ENCODE peak calls at places on chromosomes 6 and 20, in five cellular contexts. One of them, this sample, is unnamed.
A peak's percentile ranks its signal among the peaks of the same experiment; 100 is the strongest.

GRCh38 chr20:43940518-43941225 is 26.0 kb downstream of the TOX2 start:
- DNase-seq in HFF-Myc: no peak
- DNase-seq in kidney: no peak
- DNase-seq in AG04449: no peak
- DNase-seq in A549: no peak
- DNase-seq in this sample: no peak

GRCh38 chr20:3209023-3209945 is at the start of gene ITPA:
- DNase-seq in HFF-Myc: no peak
- DNase-seq in kidney: peak; percentile 84
- DNase-seq in AG04449: no peak
- DNase-seq in A549: peak; percentile 58
- DNase-seq in this sample: no peak

GRCh38 chr20:50837532-50838321 is 42.9 kb downstream of the BCAS4 start:
- DNase-seq in HFF-Myc: peak; percentile 98
- DNase-seq in kidney: no peak
- DNase-seq in AG04449: peak; percentile 83
- DNase-seq in A549: no peak
- DNase-seq in this sample: peak; percentile 98

GRCh38 chr20:59670786-59671492 is 66.6 kb downstream of the PHACTR3 start:
- DNase-seq in HFF-Myc: no peak
- DNase-seq in kidney: no peak
- DNase-seq in AG04449: no peak
- DNase-seq in A549: no peak
- DNase-seq in this sample: no peak

GRCh38 chr6:100806280-100806679 is 74.8 kb downstream of the ASCC3 start:
- DNase-seq in HFF-Myc: no peak
- DNase-seq in kidney: no peak
- DNase-seq in AG04449: no peak
- DNase-seq in A549: no peak
- DNase-seq in this sample: no peak

GRCh38 chr20:61044499-61044898 is 207.6 kb upstream of the CDH4 start:
- DNase-seq in HFF-Myc: no peak
- DNase-seq in kidney: no peak
- DNase-seq in AG04449: no peak
- DNase-seq in A549: peak; percentile 38
- DNase-seq in this sample: no peak

GRCh38 chr6:130202782-130203181 is 20.0 kb downstream of the SAMD3 start:
- DNase-seq in HFF-Myc: no peak
- DNase-seq in kidney: no peak
- DNase-seq in AG04449: no peak
- DNase-seq in A549: no peak
- DNase-seq in this sample: no peak

GRCh38 chr6:125867483-125867935 is 76.7 kb downstream of the NCOA7 start:
- DNase-seq in HFF-Myc: peak; percentile 24
- DNase-seq in kidney: peak; percentile 87
- DNase-seq in AG04449: peak; percentile 41
- DNase-seq in A549: peak; percentile 37
- DNase-seq in this sample: peak; percentile 69

GRCh38 chr6:53979468-53980067 is 131.7 kb upstream of the MLIP start:
- DNase-seq in HFF-Myc: no peak
- DNase-seq in kidney: no peak
- DNase-seq in AG04449: no peak
- DNase-seq in A549: peak; percentile 44
- DNase-seq in this sample: no peak

GRCh38 chr20:31923388-31924271 is 28.2 kb downstream of the PDRG1 start:
- DNase-seq in HFF-Myc: no peak
- DNase-seq in kidney: peak; percentile 67
- DNase-seq in AG04449: no peak
- DNase-seq in A549: no peak
- DNase-seq in this sample: no peak

GRCh38 chr6:89411019-89411268 is 1.1 kb downstream of the RRAGD start:
- DNase-seq in HFF-Myc: no peak
- DNase-seq in kidney: no peak
- DNase-seq in AG04449: no peak
- DNase-seq in A549: no peak
- DNase-seq in this sample: no peak

GRCh38 chr6:150079604-150080003 is 10.7 kb upstream of the ULBP3 start:
- DNase-seq in HFF-Myc: no peak
- DNase-seq in kidney: no peak
- DNase-seq in AG04449: no peak
- DNase-seq in A549: no peak
- DNase-seq in this sample: no peak
- TF ChIP-seq CTCF in HFF-Myc: no peak
- TF ChIP-seq CTCF in kidney: no peak
- TF ChIP-seq CTCF in AG04449: no peak
- TF ChIP-seq CTCF in A549: no peak
- TF ChIP-seq CTCF in this sample: no peak

DNA sequence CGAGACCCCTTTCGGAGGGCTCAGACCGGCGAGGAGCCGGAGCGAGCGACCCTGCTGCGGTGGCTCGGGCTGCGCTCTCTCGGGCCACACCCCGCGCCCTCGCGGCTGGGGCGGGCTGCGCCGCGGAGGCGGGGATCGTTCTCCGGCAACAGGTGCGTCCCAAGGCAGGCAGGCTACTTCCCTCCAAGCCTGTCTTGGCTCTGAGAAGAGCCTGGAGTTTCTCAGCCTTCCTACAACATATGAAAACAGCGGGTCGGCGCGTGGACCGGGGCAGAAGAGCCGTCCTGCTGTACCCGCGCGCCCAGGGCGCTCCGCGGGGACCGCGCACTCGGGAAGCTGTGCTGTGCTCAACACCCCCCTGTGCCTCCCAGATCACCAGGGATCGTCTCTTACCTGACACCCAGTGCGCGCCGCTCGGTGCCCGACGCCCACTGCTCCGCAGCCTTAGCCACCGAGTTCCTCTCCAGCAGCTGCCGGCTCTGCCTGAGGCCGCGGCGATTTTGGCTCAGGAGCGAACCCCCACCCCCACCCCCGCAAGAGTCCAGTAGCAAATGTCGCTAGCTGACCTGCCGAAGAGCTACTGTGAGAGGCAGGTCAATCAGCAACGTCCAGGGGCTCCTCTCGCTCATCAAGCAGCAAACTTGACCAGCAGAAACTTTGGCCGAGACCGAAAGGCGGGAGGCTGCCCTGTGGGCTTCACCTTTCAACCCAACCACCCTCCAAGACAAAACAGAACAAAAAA is 3.7 kb upstream of the OLIG3 start:
- DNase-seq in HFF-Myc: no peak
- DNase-seq in kidney: no peak
- DNase-seq in AG04449: no peak
- DNase-seq in A549: no peak
- DNase-seq in this sample: peak; percentile 15
- H3K4me3 ChIP-seq in HFF-Myc: no peak overlapping the region
- H3K4me3 ChIP-seq in kidney: peak overlapping the region; percentile 23
- H3K4me3 ChIP-seq in AG04449: no peak overlapping the region
- H3K4me3 ChIP-seq in A549: peak overlapping the region; percentile 27
- H3K4me3 ChIP-seq in this sample: no peak overlapping the region

DNA sequence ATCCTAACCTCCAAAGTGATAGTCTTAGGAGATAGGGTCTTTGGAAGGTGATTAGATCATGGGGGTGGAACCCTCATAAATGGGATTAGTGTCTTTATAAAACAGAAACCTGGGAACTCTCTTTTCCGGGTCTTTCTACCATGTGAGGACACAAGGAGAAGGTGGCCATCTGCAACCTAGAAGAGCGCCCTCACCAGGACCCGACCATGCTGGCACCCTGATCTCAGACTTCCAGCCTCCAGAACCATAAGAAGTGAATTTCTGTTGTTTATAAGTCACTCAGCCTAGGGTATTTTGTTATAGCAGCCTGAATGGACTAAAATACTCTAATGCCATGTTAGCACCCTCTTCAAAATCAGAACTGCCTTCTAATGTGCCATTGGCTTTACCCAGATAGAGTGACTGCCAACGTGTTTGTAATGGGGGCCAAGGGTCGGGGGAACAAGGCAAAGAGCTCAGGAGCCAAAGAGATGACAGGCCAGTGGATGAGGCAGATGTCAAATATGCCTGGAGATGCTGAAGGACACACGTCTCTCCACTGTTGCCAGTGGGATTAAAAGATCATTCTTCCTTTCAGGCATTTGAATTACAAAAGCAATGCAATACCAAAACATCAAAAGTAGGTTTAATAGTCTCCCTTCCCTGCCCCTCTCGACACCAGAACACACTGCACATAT is 21.0 kb downstream of the TUBB2B start:
- DNase-seq in HFF-Myc: no peak
- DNase-seq in kidney: no peak
- DNase-seq in AG04449: no peak
- DNase-seq in A549: no peak
- DNase-seq in this sample: no peak
- TF ChIP-seq CTCF in HFF-Myc: no peak
- TF ChIP-seq CTCF in kidney: no peak
- TF ChIP-seq CTCF in AG04449: no peak
- TF ChIP-seq CTCF in A549: no peak
- TF ChIP-seq CTCF in this sample: no peak

GRCh38 chr6:36838896-36839818 is at the start of gene CPNE5:
- DNase-seq in HFF-Myc: no peak
- DNase-seq in kidney: peak; percentile 79
- DNase-seq in AG04449: no peak
- DNase-seq in A549: no peak
- DNase-seq in this sample: no peak

GRCh38 chr6:36843169-36843568 is 3.9 kb upstream of the CPNE5 start:
- DNase-seq in HFF-Myc: no peak
- DNase-seq in kidney: no peak
- DNase-seq in AG04449: no peak
- DNase-seq in A549: no peak
- DNase-seq in this sample: no peak

GRCh38 chr6:36841756-36842155 is 2.5 kb upstream of the CPNE5 start:
- DNase-seq in HFF-Myc: no peak
- DNase-seq in kidney: no peak
- DNase-seq in AG04449: no peak
- DNase-seq in A549: no peak
- DNase-seq in this sample: no peak

GRCh38 chr6:36839819-36840379 is 655 bp upstream of the CPNE5 start:
- DNase-seq in HFF-Myc: no peak
- DNase-seq in kidney: no peak
- DNase-seq in AG04449: no peak
- DNase-seq in A549: peak; percentile 16
- DNase-seq in this sample: peak; percentile 67

GRCh38 chr6:36840471-36841461 is 1.5 kb upstream of the CPNE5 start:
- DNase-seq in HFF-Myc: no peak
- DNase-seq in kidney: no peak
- DNase-seq in AG04449: no peak
- DNase-seq in A549: no peak
- DNase-seq in this sample: no peak
- H3K4me3 ChIP-seq in HFF-Myc: peak overlapping the region; percentile 42
- H3K4me3 ChIP-seq in kidney: peak overlapping the region; percentile 43
- H3K4me3 ChIP-seq in AG04449: peak overlapping the region; percentile 55
- H3K4me3 ChIP-seq in A549: no peak overlapping the region
- H3K4me3 ChIP-seq in this sample: peak overlapping the region; percentile 47

GRCh38 chr6:45608252-45608911 is 230.6 kb upstream of the SUPT3H start:
- DNase-seq in HFF-Myc: no peak
- DNase-seq in kidney: no peak
- DNase-seq in AG04449: no peak
- DNase-seq in A549: no peak
- DNase-seq in this sample: peak; percentile 58
- TF ChIP-seq CTCF in HFF-Myc: no peak
- TF ChIP-seq CTCF in kidney: no peak
- TF ChIP-seq CTCF in AG04449: no peak
- TF ChIP-seq CTCF in A549: no peak
- TF ChIP-seq CTCF in this sample: no peak

This sample was measured in foreskin fibroblast.